ENCODE peak calls at places on chromosomes 7 and 10, in five cellular contexts. O is RCC 7860, V is PC-3, A is endothelial cell, M is caudate nucleus. D is an unnamed sample.

GRCh38 chr10:102119417-102120141 is 589 bp downstream of the LDB1 start:
- DNase-seq in A (peak), O (peak), V (peak), M (no peak), D (peak)

GRCh38 chr10:8254350-8254749 is 199.9 kb downstream of the GATA3 start:
- DNase-seq in V (no peak), M (no peak), A (no peak), O (no peak), D (no peak)

GRCh38 chr7:154171422-154171821 is 119.2 kb downstream of the DPP6 start:
- DNase-seq in A (no peak), M (no peak), O (no peak), V (no peak), D (no peak)

GRCh38 chr10:45425628-45426563 is 51.9 kb downstream of the ALOX5 start:
- DNase-seq in M (no peak), V (peak), A (no peak), O (peak), D (no peak)

GRCh38 chr7:23893942-23894890 is 184.2 kb downstream of the STK31 start:
- DNase-seq in V (no peak), M (no peak), A (no peak), O (peak), D (no peak)

GRCh38 chr7:34158754-34159153 is 253.4 kb downstream of the BMPER start:
- DNase-seq in O (no peak), A (no peak), V (no peak), M (no peak), D (no peak)

GRCh38 chr10:71302874-71303568 is 16.0 kb upstream of the SLC29A3 start:
- DNase-seq in M (no peak), O (peak), V (peak), A (no peak), D (no peak)

GRCh38 chr7:118080947-118081346 is 103.0 kb upstream of the LSM8 start:
- DNase-seq in M (no peak), V (peak), O (peak), A (no peak), D (no peak)

GRCh38 chr7:73987298-73987697 is 40.7 kb upstream of the ELN start:
- DNase-seq in M (no peak), O (no peak), A (no peak), V (no peak), D (no peak)

GRCh38 chr10:133235891-133236321 is 1.7 kb upstream of the VENTX start:
- DNase-seq in O (no peak), A (no peak), M (no peak), V (no peak), D (no peak)

GRCh38 chr10:18886102-18886501 is 162.5 kb upstream of the MALRD1 start:
- DNase-seq in V (peak), O (peak), A (no peak), M (no peak), D (no peak)

GRCh38 chr10:83083866-83084265 is 1055.4 kb upstream of the GHITM start:
- DNase-seq in A (no peak), V (no peak), M (no peak), O (no peak), D (no peak)

GRCh38 chr7:130887182-130888016 is 153.4 kb upstream of the KLF14 start:
- DNase-seq in A (no peak), V (peak), M (no peak), O (peak), D (no peak)

GRCh38 chr10:113806503-113806902 is 47.4 kb downstream of the DCLRE1A start:
- DNase-seq in O (no peak), M (no peak), V (no peak), A (no peak), D (no peak)

GRCh38 chr10:102419561-102420442 is 834 bp upstream of the FBXL15 start:
- DNase-seq in A (peak), M (peak), O (no peak), V (peak), D (no peak)

GRCh38 chr10:14470920-14471319 is 140.2 kb upstream of the FRMD4A start:
- DNase-seq in O (no peak), M (no peak), A (no peak), V (no peak), D (no peak)

GRCh38 chr10:71756441-71757191 is 16.7 kb downstream of the VSIR start:
- DNase-seq in M (no peak), A (no peak), O (no peak), V (no peak), D (no peak)

GRCh38 chr10:28179490-28180099 is 123.3 kb downstream of the MPP7 start:
- DNase-seq in A (peak), O (peak), V (peak), M (no peak), D (no peak)

GRCh38 chr7:139918488-139918887 is 89.4 kb downstream of the TBXAS1 start:
- DNase-seq in V (no peak), O (no peak), A (no peak), M (no peak), D (no peak)

GRCh38 chr7:11642841-11643240 is 189.2 kb downstream of the THSD7A start:
- DNase-seq in O (no peak), V (no peak), A (no peak), M (no peak), D (no peak)

D was measured in sigmoid colon.